ENCODE peak calls at places on chromosome 9, in ten cellular contexts. T, Q, L, W, P, I, S, O, V and U are unnamed samples.

GRCh38 chr9:109520475-109521132 is 22.5 kb upstream of the PTPN3 start:
- DNase-seq in V (peak; percentile 30), Q (peak; percentile 92), O (peak; percentile 8), S (peak; percentile 76), T (peak; percentile 76), W (peak; percentile 56), P (peak; percentile 81), I (peak; percentile 70), L (peak; percentile 46), U (peak; percentile 15)

GRCh38 chr9:100759166-100759565 is 181.3 kb downstream of the CAVIN4 start:
- DNase-seq in W (no peak), V (no peak), O (no peak), S (no peak), I (no peak), Q (no peak), L (no peak), T (no peak), P (no peak), U (no peak)

GRCh38 chr9:109560470-109561132 is 62.5 kb upstream of the PTPN3 start:
- DNase-seq in S (no peak), W (no peak), T (no peak), L (no peak), P (no peak), I (no peak), V (no peak), Q (no peak), O (no peak), U (no peak)

GRCh38 chr9:113807173-113808061 is 68.7 kb upstream of the ZNF618 start:
- DNase-seq in T (peak; percentile 71), L (peak; percentile 54), I (peak; percentile 45), P (peak; percentile 64), W (peak; percentile 33), O (peak; percentile 8), S (peak; percentile 67), Q (peak; percentile 93), V (peak; percentile 6), U (peak; percentile 16)

GRCh38 chr9:127405344-127406125 is 8.6 kb downstream of the SLC2A8 start:
- DNase-seq in T (no peak), O (no peak), V (no peak), P (no peak), I (no peak), S (no peak), W (no peak), L (no peak), Q (no peak), U (no peak)

GRCh38 chr9:116737137-116737546 is 50.0 kb downstream of the TRIM32 start:
- DNase-seq in I (peak; percentile 78), S (peak; percentile 86), L (peak; percentile 51), O (peak; percentile 63), T (peak; percentile 92), V (peak; percentile 18), P (peak; percentile 73), W (peak; percentile 48), Q (peak; percentile 96), U (no peak)

GRCh38 chr9:2127486-2127885 is 112.3 kb downstream of the SMARCA2 start:
- DNase-seq in L (peak; percentile 56), T (no peak), W (peak; percentile 76), O (no peak), V (no peak), I (peak; percentile 60), Q (no peak), P (peak; percentile 20), S (no peak), U (no peak)

GRCh38 chr9:134032456-134033222 is 7.4 kb downstream of the BRD3OS start:
- DNase-seq in O (no peak), Q (no peak), T (no peak), V (no peak), S (no peak), I (no peak), P (no peak), W (no peak), L (no peak), U (no peak)

GRCh38 chr9:132027752-132028666 is 51.7 kb downstream of the MED27 start:
- DNase-seq in O (no peak), P (no peak), W (no peak), V (no peak), S (no peak), L (no peak), I (no peak), Q (peak; percentile 87), T (no peak), U (no peak)

GRCh38 chr9:131423171-131423581 is 29.3 kb downstream of the PRRC2B start:
- DNase-seq in Q (peak; percentile 98), P (peak; percentile 89), W (peak; percentile 96), O (no peak), I (peak; percentile 92), T (no peak), V (peak; percentile 67), S (peak; percentile 52), L (peak; percentile 75), U (peak; percentile 26)

GRCh38 chr9:130421802-130422276 is 22.9 kb upstream of the ASS1 start:
- DNase-seq in I (no peak), W (peak; percentile 77), V (peak; percentile 63), O (no peak), L (peak; percentile 72), T (peak; percentile 99), S (no peak), P (peak; percentile 81), Q (peak; percentile 68), U (peak; percentile 92)

GRCh38 chr9:33416996-33417395 is 14.6 kb upstream of the AQP7 start:
- DNase-seq in V (no peak), Q (no peak), T (no peak), I (no peak), S (no peak), O (no peak), P (no peak), W (no peak), L (no peak), U (no peak)

GRCh38 chr9:4967521-4967920 is 17.6 kb upstream of the JAK2 start:
- DNase-seq in W (no peak), L (no peak), V (peak; percentile 70), Q (no peak), I (no peak), S (no peak), O (no peak), P (peak; percentile 47), T (peak; percentile 29), U (no peak)

GRCh38 chr9:20940447-20941176 is 90.8 kb downstream of the HACD4 start:
- DNase-seq in O (no peak), Q (no peak), L (no peak), I (no peak), W (no peak), S (no peak), P (peak; percentile 1), V (no peak), T (peak; percentile 4), U (no peak)

GRCh38 chr9:14106699-14107098 is 207.2 kb downstream of the NFIB start:
- DNase-seq in L (no peak), I (no peak), Q (no peak), T (no peak), O (no peak), P (no peak), W (no peak), V (no peak), S (no peak), U (no peak)

GRCh38 chr9:109411818-109412352 is 86.2 kb downstream of the PTPN3 start:
- DNase-seq in Q (peak; percentile 28), W (peak; percentile 36), S (peak; percentile 64), O (peak; percentile 15), V (no peak), I (peak; percentile 16), T (peak; percentile 42), P (peak; percentile 14), L (peak; percentile 33), U (no peak)

GRCh38 chr9:81661339-81661738 is 28.0 kb downstream of the TLE1 start:
- DNase-seq in L (no peak), P (no peak), W (no peak), O (no peak), T (peak; percentile 47), Q (no peak), I (no peak), S (no peak), V (no peak), U (no peak)

GRCh38 chr9:136012651-136013050 is 51.5 kb upstream of the UBAC1 start:
- DNase-seq in I (no peak), Q (no peak), L (no peak), T (no peak), V (no peak), W (peak; percentile 55), S (no peak), P (no peak), O (no peak), U (no peak)

GRCh38 chr9:69326261-69326660 is 1.2 kb downstream of the ENTREP1 start:
- DNase-seq in S (no peak), L (no peak), I (no peak), T (no peak), Q (no peak), V (no peak), P (no peak), W (no peak), O (no peak), U (no peak)